ENCODE peak calls at places on chromosomes 7 and 10, in ten cellular contexts. One of them, this sample, is unnamed.

GRCh38 chr7:115097175-115097671 is 175.3 kb downstream of the MDFIC start:
- DNase-seq in sigmoid colon: no peak
- DNase-seq in prostate gland: no peak
- DNase-seq in SJSA1: peak; percentile 46
- DNase-seq in NB4: no peak
- DNase-seq in AG04450: peak; percentile 49
- DNase-seq in mammary epithelial cell: peak; percentile 81
- DNase-seq in uterus: no peak
- DNase-seq in adrenal gland: no peak
- DNase-seq in colonic mucosa: no peak
- DNase-seq in this sample: no peak

GRCh38 chr7:148095066-148095465 is 495.5 kb upstream of the C7orf33 start:
- DNase-seq in NB4: no peak
- DNase-seq in SJSA1: no peak
- DNase-seq in sigmoid colon: no peak
- DNase-seq in mammary epithelial cell: no peak
- DNase-seq in uterus: no peak
- DNase-seq in adrenal gland: no peak
- DNase-seq in colonic mucosa: no peak
- DNase-seq in prostate gland: no peak
- DNase-seq in AG04450: no peak
- DNase-seq in this sample: no peak

GRCh38 chr7:82388138-82388537 is 55.4 kb downstream of the CACNA2D1 start:
- DNase-seq in colonic mucosa: no peak
- DNase-seq in AG04450: no peak
- DNase-seq in SJSA1: no peak
- DNase-seq in sigmoid colon: no peak
- DNase-seq in mammary epithelial cell: no peak
- DNase-seq in uterus: no peak
- DNase-seq in prostate gland: no peak
- DNase-seq in adrenal gland: no peak
- DNase-seq in NB4: no peak
- DNase-seq in this sample: no peak

GRCh38 chr10:119315128-119316001 is 108.0 kb downstream of the GRK5 start:
- DNase-seq in SJSA1: peak; percentile 86
- DNase-seq in NB4: peak; percentile 87
- DNase-seq in colonic mucosa: peak; percentile 35
- DNase-seq in prostate gland: no peak
- DNase-seq in uterus: no peak
- DNase-seq in AG04450: peak; percentile 74
- DNase-seq in mammary epithelial cell: peak; percentile 73
- DNase-seq in sigmoid colon: peak; percentile 83
- DNase-seq in adrenal gland: peak; percentile 85
- DNase-seq in this sample: no peak

GRCh38 chr10:99519690-99520039 is 13.1 kb upstream of the NKX2-3 start:
- DNase-seq in mammary epithelial cell: no peak
- DNase-seq in prostate gland: no peak
- DNase-seq in sigmoid colon: no peak
- DNase-seq in SJSA1: no peak
- DNase-seq in adrenal gland: no peak
- DNase-seq in colonic mucosa: no peak
- DNase-seq in uterus: no peak
- DNase-seq in AG04450: no peak
- DNase-seq in NB4: no peak
- DNase-seq in this sample: no peak

GRCh38 chr7:36032362-36032818 is 120.7 kb upstream of the EEPD1 start:
- DNase-seq in AG04450: no peak
- DNase-seq in NB4: no peak
- DNase-seq in SJSA1: no peak
- DNase-seq in sigmoid colon: no peak
- DNase-seq in colonic mucosa: no peak
- DNase-seq in uterus: no peak
- DNase-seq in prostate gland: peak; percentile 79
- DNase-seq in adrenal gland: no peak
- DNase-seq in mammary epithelial cell: peak; percentile 8
- DNase-seq in this sample: no peak

GRCh38 chr7:70133291-70133690 is 535.0 kb downstream of the AUTS2 start:
- DNase-seq in NB4: no peak
- DNase-seq in uterus: no peak
- DNase-seq in sigmoid colon: no peak
- DNase-seq in SJSA1: no peak
- DNase-seq in adrenal gland: no peak
- DNase-seq in colonic mucosa: no peak
- DNase-seq in prostate gland: no peak
- DNase-seq in mammary epithelial cell: no peak
- DNase-seq in AG04450: no peak
- DNase-seq in this sample: no peak

GRCh38 chr7:32043688-32044087 is 26.5 kb downstream of the PDE1C start:
- DNase-seq in AG04450: peak; percentile 7
- DNase-seq in mammary epithelial cell: no peak
- DNase-seq in SJSA1: no peak
- DNase-seq in adrenal gland: no peak
- DNase-seq in sigmoid colon: no peak
- DNase-seq in NB4: no peak
- DNase-seq in uterus: no peak
- DNase-seq in colonic mucosa: no peak
- DNase-seq in prostate gland: no peak
- DNase-seq in this sample: no peak

DNA sequence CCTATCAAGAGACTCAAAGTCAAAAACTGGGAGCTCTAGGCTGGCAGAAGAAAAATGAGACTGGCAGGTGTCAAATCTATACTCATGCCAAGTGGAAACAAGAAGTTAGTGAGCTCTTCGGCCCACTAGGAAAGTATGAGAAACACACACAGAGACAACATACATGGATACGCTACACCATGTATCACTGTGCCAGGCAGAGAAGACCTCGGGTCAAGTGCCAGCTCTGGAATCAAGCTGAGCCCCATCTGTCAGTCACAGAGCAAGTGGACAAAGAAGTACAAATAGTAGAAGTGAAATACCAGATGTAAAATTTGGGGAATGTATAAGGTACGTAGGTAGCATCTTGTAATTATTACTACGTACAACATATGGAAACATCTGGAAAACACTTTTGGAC is 62.4 kb downstream of the FAM13C start:
- DNase-seq in uterus: no peak
- DNase-seq in prostate gland: no peak
- DNase-seq in adrenal gland: no peak
- DNase-seq in SJSA1: no peak
- DNase-seq in mammary epithelial cell: no peak
- DNase-seq in NB4: no peak
- DNase-seq in AG04450: no peak
- DNase-seq in sigmoid colon: no peak
- DNase-seq in colonic mucosa: no peak
- DNase-seq in this sample: no peak
- H3K4me3 ChIP-seq in uterus: no peak overlapping the region
- H3K4me3 ChIP-seq in prostate gland: no peak overlapping the region
- H3K4me3 ChIP-seq in adrenal gland: no peak overlapping the region
- H3K4me3 ChIP-seq in SJSA1: no peak overlapping the region
- H3K4me3 ChIP-seq in mammary epithelial cell: no peak overlapping the region
- H3K4me3 ChIP-seq in NB4: no peak overlapping the region
- H3K4me3 ChIP-seq in AG04450: no peak overlapping the region
- H3K4me3 ChIP-seq in sigmoid colon: no peak overlapping the region
- H3K4me3 ChIP-seq in colonic mucosa: no peak overlapping the region
- H3K4me3 ChIP-seq in this sample: no peak overlapping the region

GRCh38 chr10:33334170-33334838 is at the start of gene NRP1:
- DNase-seq in sigmoid colon: peak; percentile 67
- DNase-seq in adrenal gland: peak; percentile 39
- DNase-seq in mammary epithelial cell: no peak
- DNase-seq in AG04450: no peak
- DNase-seq in colonic mucosa: peak; percentile 39
- DNase-seq in SJSA1: peak; percentile 49
- DNase-seq in prostate gland: peak; percentile 13
- DNase-seq in NB4: peak; percentile 43
- DNase-seq in uterus: peak; percentile 27
- DNase-seq in this sample: peak; percentile 78

GRCh38 chr10:33335550-33335799 is 1.0 kb upstream of the NRP1 start:
- DNase-seq in SJSA1: peak; percentile 64
- DNase-seq in AG04450: no peak
- DNase-seq in uterus: no peak
- DNase-seq in mammary epithelial cell: no peak
- DNase-seq in colonic mucosa: no peak
- DNase-seq in adrenal gland: no peak
- DNase-seq in sigmoid colon: no peak
- DNase-seq in prostate gland: no peak
- DNase-seq in NB4: no peak
- DNase-seq in this sample: no peak

GRCh38 chr10:33333260-33334169 is 952 bp downstream of the NRP1 start:
- DNase-seq in SJSA1: no peak
- DNase-seq in NB4: peak; percentile 75
- DNase-seq in uterus: no peak
- DNase-seq in AG04450: no peak
- DNase-seq in adrenal gland: no peak
- DNase-seq in sigmoid colon: no peak
- DNase-seq in prostate gland: peak; percentile 14
- DNase-seq in colonic mucosa: peak; percentile 27
- DNase-seq in mammary epithelial cell: peak; percentile 65
- DNase-seq in this sample: no peak

GRCh38 chr10:33335800-33336605 is 1.5 kb upstream of the NRP1 start:
- DNase-seq in mammary epithelial cell: peak; percentile 67
- DNase-seq in sigmoid colon: peak; percentile 84
- DNase-seq in NB4: peak; percentile 1
- DNase-seq in adrenal gland: peak; percentile 51
- DNase-seq in colonic mucosa: peak; percentile 83
- DNase-seq in AG04450: no peak
- DNase-seq in prostate gland: peak; percentile 31
- DNase-seq in SJSA1: peak; percentile 69
- DNase-seq in uterus: peak; percentile 70
- DNase-seq in this sample: peak; percentile 82

DNA sequence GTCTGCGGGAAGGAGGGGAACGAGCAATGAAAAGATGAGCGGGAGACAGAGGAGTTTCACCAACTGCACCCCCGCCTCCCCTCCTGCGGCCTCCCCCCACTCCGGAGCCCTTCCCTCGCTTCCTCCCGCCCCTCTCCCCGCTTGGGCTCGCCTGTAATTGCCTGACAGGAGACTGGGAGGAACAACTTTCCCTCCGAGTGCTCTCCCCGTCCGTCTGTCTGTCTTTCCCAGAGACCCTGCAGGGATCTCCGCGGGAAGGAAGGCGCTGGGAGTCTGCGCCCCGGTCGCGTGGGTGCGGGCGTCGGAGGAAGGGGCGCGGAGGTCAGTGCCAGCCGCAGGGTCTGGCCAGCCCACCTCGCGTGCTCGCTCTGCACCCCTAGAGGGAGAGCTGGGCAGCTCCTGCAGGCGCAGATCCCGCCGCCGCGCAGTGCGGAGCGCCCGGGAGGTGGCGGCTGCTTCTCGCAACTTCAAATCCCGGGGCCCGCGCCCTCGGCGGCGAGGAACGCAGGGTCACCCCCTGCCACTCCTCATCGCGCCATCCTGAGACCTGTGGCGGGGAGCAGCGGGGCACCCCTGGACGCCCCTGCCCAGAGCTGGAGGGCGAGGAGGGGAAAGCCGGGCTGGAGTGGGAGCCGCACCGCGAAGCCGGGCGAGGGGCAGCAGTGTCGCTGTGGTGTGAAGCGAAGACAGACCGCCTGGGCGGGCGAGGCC is 527 bp upstream of the NRP1 start:
- DNase-seq in sigmoid colon: peak; percentile 90
- DNase-seq in adrenal gland: peak; percentile 69
- DNase-seq in uterus: peak; percentile 82
- DNase-seq in prostate gland: peak; percentile 70
- DNase-seq in SJSA1: peak; percentile 92
- DNase-seq in NB4: peak; percentile 73
- DNase-seq in mammary epithelial cell: peak; percentile 88
- DNase-seq in colonic mucosa: peak; percentile 71
- DNase-seq in AG04450: peak; percentile 74
- DNase-seq in this sample: peak; percentile 84
- H3K4me3 ChIP-seq in sigmoid colon: peak overlapping the region; percentile 51
- H3K4me3 ChIP-seq in adrenal gland: no peak overlapping the region
- H3K4me3 ChIP-seq in uterus: peak overlapping the region; percentile 67
- H3K4me3 ChIP-seq in prostate gland: peak overlapping the region; percentile 62
- H3K4me3 ChIP-seq in SJSA1: peak overlapping the region; percentile 81
- H3K4me3 ChIP-seq in NB4: peak overlapping the region; percentile 32
- H3K4me3 ChIP-seq in mammary epithelial cell: peak overlapping the region; percentile 91
- H3K4me3 ChIP-seq in colonic mucosa: peak overlapping the region; percentile 65
- H3K4me3 ChIP-seq in AG04450: peak overlapping the region; percentile 93
- H3K4me3 ChIP-seq in this sample: peak overlapping the region; percentile 50

GRCh38 chr10:79050896-79051555 is 17.7 kb upstream of the ZMIZ1 start:
- DNase-seq in adrenal gland: no peak
- DNase-seq in sigmoid colon: peak; percentile 19
- DNase-seq in SJSA1: no peak
- DNase-seq in prostate gland: no peak
- DNase-seq in uterus: peak; percentile 11
- DNase-seq in mammary epithelial cell: no peak
- DNase-seq in NB4: no peak
- DNase-seq in AG04450: no peak
- DNase-seq in colonic mucosa: peak; percentile 60
- DNase-seq in this sample: peak; percentile 30
- H3K4me3 ChIP-seq in adrenal gland: no peak overlapping the region
- H3K4me3 ChIP-seq in sigmoid colon: no peak overlapping the region
- H3K4me3 ChIP-seq in SJSA1: no peak overlapping the region
- H3K4me3 ChIP-seq in prostate gland: no peak overlapping the region
- H3K4me3 ChIP-seq in uterus: no peak overlapping the region
- H3K4me3 ChIP-seq in mammary epithelial cell: no peak overlapping the region
- H3K4me3 ChIP-seq in NB4: no peak overlapping the region
- H3K4me3 ChIP-seq in AG04450: no peak overlapping the region
- H3K4me3 ChIP-seq in colonic mucosa: no peak overlapping the region
- H3K4me3 ChIP-seq in this sample: no peak overlapping the region

GRCh38 chr7:17298840-17299476 is 506 bp downstream of the AHR start:
- DNase-seq in prostate gland: peak; percentile 38
- DNase-seq in NB4: peak; percentile 68
- DNase-seq in colonic mucosa: peak; percentile 64
- DNase-seq in SJSA1: peak; percentile 49
- DNase-seq in uterus: peak; percentile 37
- DNase-seq in adrenal gland: peak; percentile 56
- DNase-seq in AG04450: no peak
- DNase-seq in mammary epithelial cell: peak; percentile 53
- DNase-seq in sigmoid colon: peak; percentile 78
- DNase-seq in this sample: peak; percentile 92

GRCh38 chr7:17300012-17300411 is 1.6 kb downstream of the AHR start:
- DNase-seq in adrenal gland: no peak
- DNase-seq in SJSA1: no peak
- DNase-seq in AG04450: no peak
- DNase-seq in colonic mucosa: no peak
- DNase-seq in NB4: no peak
- DNase-seq in prostate gland: no peak
- DNase-seq in sigmoid colon: no peak
- DNase-seq in uterus: no peak
- DNase-seq in mammary epithelial cell: peak; percentile 16
- DNase-seq in this sample: no peak

GRCh38 chr7:17302575-17303142 is 4.2 kb downstream of the AHR start:
- DNase-seq in sigmoid colon: no peak
- DNase-seq in AG04450: no peak
- DNase-seq in SJSA1: no peak
- DNase-seq in mammary epithelial cell: peak; percentile 61
- DNase-seq in adrenal gland: no peak
- DNase-seq in colonic mucosa: no peak
- DNase-seq in uterus: no peak
- DNase-seq in NB4: peak; percentile 52
- DNase-seq in prostate gland: no peak
- DNase-seq in this sample: no peak

GRCh38 chr7:17299477-17299991 is 1.1 kb downstream of the AHR start:
- DNase-seq in colonic mucosa: peak; percentile 31
- DNase-seq in AG04450: no peak
- DNase-seq in NB4: peak; percentile 57
- DNase-seq in adrenal gland: no peak
- DNase-seq in mammary epithelial cell: peak; percentile 51
- DNase-seq in uterus: no peak
- DNase-seq in sigmoid colon: no peak
- DNase-seq in SJSA1: no peak
- DNase-seq in prostate gland: no peak
- DNase-seq in this sample: no peak

DNA sequence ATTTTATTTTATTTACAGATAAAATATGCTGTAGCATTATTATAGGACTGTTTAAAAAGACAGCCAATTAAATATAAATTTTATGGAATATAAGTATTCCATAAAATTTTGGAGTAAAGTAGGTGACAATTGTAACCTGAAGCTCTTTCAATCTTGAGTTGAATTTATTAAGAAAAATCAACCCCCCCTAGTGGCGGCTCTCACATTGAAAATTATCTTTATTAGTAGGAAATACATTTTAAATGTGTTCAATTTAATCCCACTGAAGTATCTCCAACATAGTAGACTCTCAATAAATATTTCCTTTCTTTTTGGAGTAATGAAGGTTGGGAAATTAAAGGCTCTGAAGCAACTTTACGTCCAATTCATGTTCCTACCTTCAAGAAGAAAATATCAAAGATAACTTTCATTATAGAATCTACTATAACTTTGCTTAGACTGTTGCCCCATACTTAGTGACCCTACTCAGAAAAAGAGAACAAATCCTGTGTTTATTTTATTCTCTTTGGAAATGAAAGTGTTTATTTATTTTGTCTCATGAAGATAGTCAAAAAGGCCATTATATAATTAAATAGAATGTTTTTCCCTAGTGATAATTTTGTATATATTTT is 3.1 kb downstream of the AHR start:
- DNase-seq in colonic mucosa: peak; percentile 67
- DNase-seq in AG04450: no peak
- DNase-seq in sigmoid colon: peak; percentile 63
- DNase-seq in mammary epithelial cell: peak; percentile 22
- DNase-seq in prostate gland: peak; percentile 58
- DNase-seq in adrenal gland: peak; percentile 52
- DNase-seq in SJSA1: no peak
- DNase-seq in NB4: peak; percentile 68
- DNase-seq in uterus: no peak
- DNase-seq in this sample: no peak
- H3K4me3 ChIP-seq in colonic mucosa: peak overlapping the region; percentile 95
- H3K4me3 ChIP-seq in AG04450: peak overlapping the region; percentile 35
- H3K4me3 ChIP-seq in sigmoid colon: peak overlapping the region; percentile 5
- H3K4me3 ChIP-seq in mammary epithelial cell: peak overlapping the region; percentile 93
- H3K4me3 ChIP-seq in prostate gland: peak overlapping the region; percentile 76
- H3K4me3 ChIP-seq in adrenal gland: no peak overlapping the region
- H3K4me3 ChIP-seq in SJSA1: no peak overlapping the region
- H3K4me3 ChIP-seq in NB4: peak overlapping the region; percentile 83
- H3K4me3 ChIP-seq in uterus: no peak overlapping the region
- H3K4me3 ChIP-seq in this sample: peak overlapping the region; percentile 83